ENCODE peak calls at places on chromosomes 12 and 14, in six cellular contexts. I is NCI-H1436; D is amniotic stem cell; B is naive thymus-derived CD8-positive, alpha-beta T cell; Z is AG04450; K is OCI-M1. J is an unnamed sample.

GRCh38 chr12:47717443-47718193 is 7.7 kb downstream of the ENDOU start:
- DNase-seq in I (peak), D (peak), B (peak), Z (peak), K (peak), J (peak)

GRCh38 chr14:105092124-105092911 is 27.1 kb upstream of the GPR132 start:
- DNase-seq in I (peak), D (no peak), B (no peak), Z (no peak), K (no peak), J (no peak)

GRCh38 chr14:56046999-56047398 is 71.2 kb upstream of the PELI2 start:
- DNase-seq in I (no peak), D (no peak), B (no peak), Z (no peak), K (no peak), J (no peak)

GRCh38 chr14:50122291-50122690 is 5.9 kb upstream of the VCPKMT start:
- DNase-seq in I (no peak), D (no peak), B (no peak), Z (no peak), K (no peak), J (no peak)

GRCh38 chr12:86261142-86261541 is 5.0 kb upstream of the MGAT4C start:
- DNase-seq in I (no peak), D (no peak), B (no peak), Z (no peak), K (peak), J (no peak)

GRCh38 chr12:105205322-105206048 is 30.5 kb downstream of the APPL2 start:
- DNase-seq in I (no peak), D (no peak), B (no peak), Z (no peak), K (no peak), J (no peak)

GRCh38 chr14:102211240-102211639 is 71.5 kb downstream of the WDR20 start:
- DNase-seq in I (no peak), D (no peak), B (no peak), Z (no peak), K (no peak), J (no peak)

GRCh38 chr12:117118838-117119591 is 19.8 kb upstream of the TESC start:
- DNase-seq in I (no peak), D (no peak), B (no peak), Z (no peak), K (no peak), J (peak)

GRCh38 chr12:4434721-4435425 is 10.7 kb downstream of the FGF6 start:
- DNase-seq in I (no peak), D (no peak), B (no peak), Z (no peak), K (peak), J (no peak)

GRCh38 chr12:62505786-62506185 is 39.2 kb downstream of the MON2 start:
- DNase-seq in I (no peak), D (no peak), B (no peak), Z (no peak), K (no peak), J (no peak)

GRCh38 chr12:93299262-93299846 is 78.4 kb upstream of the NUDT4 start:
- DNase-seq in I (no peak), D (no peak), B (no peak), Z (no peak), K (no peak), J (no peak)

GRCh38 chr12:122983789-122984515 is 3.5 kb downstream of the ARL6IP4 start:
- DNase-seq in I (no peak), D (no peak), B (no peak), Z (no peak), K (peak), J (no peak)

GRCh38 chr12:52335598-52336262 is 14.5 kb upstream of the KRT83 start:
- DNase-seq in I (no peak), D (no peak), B (no peak), Z (no peak), K (no peak), J (no peak)

GRCh38 chr12:50988051-50988450 is 35.7 kb downstream of the HIGD1C start:
- DNase-seq in I (no peak), D (no peak), B (no peak), Z (no peak), K (no peak), J (no peak)

GRCh38 chr14:89176090-89176757 is 240.8 kb downstream of the FOXN3 start:
- DNase-seq in I (no peak), D (no peak), B (no peak), Z (no peak), K (no peak), J (no peak)